ENCODE peak calls at places on chromosomes 4 and X, in five cellular contexts. I is IMR-90, H is HepG2, P is K562, Y is H1. O is an unnamed sample.

GRCh38 chr4:66855956-66856355 is 689.3 kb downstream of the CENPC start:
- DNase-seq in Y (no peak), P (no peak), H (no peak), I (no peak), O (no peak)

GRCh38 chrX:153488231-153488914 is 6.4 kb upstream of the BGN start:
- DNase-seq in H (peak; percentile 48), Y (no peak), P (no peak), I (peak; percentile 67), O (no peak)

GRCh38 chr4:173413043-173413442 is 14.1 kb upstream of the SCRG1 start:
- DNase-seq in P (no peak), Y (no peak), I (peak; percentile 57), H (no peak), O (no peak)

GRCh38 chr4:2862528-2862927 is 18.9 kb downstream of the ADD1 start:
- DNase-seq in Y (peak; percentile 44), I (peak; percentile 41), H (no peak), P (peak; percentile 30), O (peak; percentile 4)

GRCh38 chr4:71163317-71163716 is 169.9 kb downstream of the DCK start:
- DNase-seq in P (no peak), Y (no peak), H (no peak), I (peak; percentile 60), O (no peak)

GRCh38 chrX:97743014-97743413 is 859.3 kb downstream of the RPA4 start:
- DNase-seq in I (no peak), Y (no peak), H (no peak), P (no peak), O (no peak)

GRCh38 chr4:47270226-47270888 is 193.1 kb downstream of the COMMD8 start:
- DNase-seq in I (peak; percentile 3), H (no peak), Y (no peak), P (no peak), O (no peak)

GRCh38 chrX:107684956-107685385 is 56.7 kb downstream of the PRPS1 start:
- DNase-seq in P (peak; percentile 79), I (no peak), Y (no peak), H (no peak), O (peak; percentile 39)

GRCh38 chr4:184957451-184958115 is 60.7 kb upstream of the HELT start:
- DNase-seq in P (no peak), Y (no peak), I (no peak), H (no peak), O (no peak)

GRCh38 chr4:174631901-174632758 is 109.8 kb upstream of the HPGD start:
- DNase-seq in I (peak; percentile 23), P (peak; percentile 39), H (peak; percentile 20), Y (no peak), O (peak; percentile 5)

GRCh38 chr4:111506706-111507105 is 638.5 kb upstream of the FAM241A start:
- DNase-seq in I (peak; percentile 84), H (no peak), P (no peak), Y (no peak), O (no peak)

GRCh38 chr4:7806724-7807123 is 132.9 kb downstream of the AFAP1 start:
- DNase-seq in I (no peak), Y (no peak), H (no peak), P (no peak), O (no peak)

GRCh38 chrX:103607385-103608304 is at the start of gene TCEAL3:
- DNase-seq in P (no peak), H (no peak), I (peak; percentile 26), Y (no peak), O (no peak)

GRCh38 chr4:5204781-5205180 is 153.5 kb downstream of the STK32B start:
- DNase-seq in I (no peak), Y (no peak), H (no peak), P (no peak), O (no peak)

GRCh38 chr4:37990731-37991130 is 30.5 kb downstream of the PTTG2 start:
- DNase-seq in P (no peak), Y (no peak), I (no peak), H (no peak), O (no peak)

GRCh38 chr4:25815586-25815985 is 47.2 kb downstream of the SEL1L3 start:
- DNase-seq in I (no peak), P (no peak), H (no peak), Y (no peak), O (no peak)

GRCh38 chrX:70970482-70970999 is 39.6 kb upstream of the SLC7A3 start:
- DNase-seq in Y (no peak), I (peak; percentile 16), H (peak; percentile 4), P (peak; percentile 24), O (peak; percentile 6)

GRCh38 chr4:113849771-113850170 is 88.2 kb upstream of the CAMK2D start:
- DNase-seq in I (peak; percentile 61), P (no peak), H (no peak), Y (no peak), O (no peak)

DNA sequence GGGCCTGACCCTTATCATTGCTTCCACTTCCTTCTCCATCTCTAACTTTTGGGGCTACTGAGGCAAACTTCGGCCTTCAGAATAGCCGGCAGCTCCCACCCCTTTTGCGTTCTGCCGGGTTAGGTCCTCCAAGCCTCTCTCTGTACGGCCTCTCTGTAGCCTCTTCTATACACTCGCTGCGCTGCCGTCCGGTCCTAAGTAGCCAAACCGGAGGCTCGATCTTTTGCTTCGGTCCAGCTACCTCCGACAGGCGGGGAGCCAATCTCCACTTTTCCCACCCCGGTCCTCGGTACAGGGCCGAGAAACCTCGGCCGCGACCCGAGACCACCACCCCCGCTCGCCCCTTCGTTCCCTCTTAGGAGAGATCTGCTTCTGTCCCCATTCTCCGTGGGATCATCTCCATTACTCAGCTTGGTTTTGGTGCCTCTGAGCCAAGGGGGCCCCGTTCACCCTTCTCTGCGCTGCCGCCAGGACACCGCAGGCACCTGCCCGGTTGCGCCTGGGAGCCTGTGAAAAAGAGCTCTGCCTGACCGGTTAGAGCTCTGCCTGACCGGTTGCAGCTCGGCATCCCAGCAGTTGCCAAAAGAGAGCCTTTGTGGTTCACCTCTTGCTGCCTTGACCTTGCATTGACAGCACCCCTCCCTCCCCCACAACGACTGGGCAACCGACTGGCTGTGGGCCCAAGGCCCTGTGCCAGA is 1.0 kb upstream of the HTR2C start:
- DNase-seq in Y (no peak), P (no peak), I (no peak), H (no peak), O (no peak)
- TF ChIP-seq MAFK in Y (no peak), P (no peak), I (no peak), H (no peak), O (no peak)

GRCh38 chr4:24533364-24533763 is 51.0 kb downstream of the DHX15 start:
- DNase-seq in I (peak; percentile 50), P (no peak), H (no peak), Y (no peak), O (no peak)

GRCh38 chr4:24535399-24535798 is 49.0 kb downstream of the DHX15 start:
- DNase-seq in P (no peak), I (no peak), H (no peak), Y (no peak), O (no peak)

DNA sequence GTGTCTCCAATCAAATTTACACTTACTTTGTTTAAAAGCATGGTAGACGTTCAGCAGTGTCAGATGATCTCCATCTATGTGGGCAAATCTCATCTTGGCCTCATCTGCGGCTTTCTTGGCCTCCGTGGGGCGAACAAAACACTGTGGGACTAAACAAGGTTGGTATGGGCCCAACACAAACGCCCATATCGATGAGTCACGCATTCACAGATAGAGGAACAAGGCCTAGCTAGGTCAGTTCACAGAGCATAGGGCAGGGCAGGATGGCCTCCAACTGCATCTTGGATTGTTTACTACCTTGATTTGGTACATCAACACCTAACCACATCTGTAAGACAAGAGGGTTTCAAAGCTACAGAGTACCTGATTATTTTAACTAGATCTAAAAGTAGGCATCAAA is 47.3 kb downstream of the DHX15 start:
- DNase-seq in I (no peak), H (no peak), Y (no peak), P (no peak), O (no peak)
- TF ChIP-seq MAFK in I (no peak), H (no peak), Y (no peak), P (no peak), O (no peak)

GRCh38 chrX:13377537-13377936 is 57.7 kb upstream of the ATXN3L start:
- DNase-seq in I (peak; percentile 95), P (no peak), Y (no peak), H (no peak), O (no peak)
- TF ChIP-seq MAFK in I (no peak), P (no peak), Y (no peak), H (no peak), O (no peak)

GRCh38 chr4:121964958-121965357 is 13.1 kb upstream of the TRPC3 start:
- DNase-seq in H (no peak), P (no peak), Y (no peak), I (no peak), O (no peak)
- TF ChIP-seq MAFK in H (peak; percentile 67), P (no peak), Y (no peak), I (peak; percentile 35), O (peak; percentile 61)

GRCh38 chr4:40228497-40229365 is 31.9 kb downstream of the RHOH start:
- DNase-seq in I (no peak), P (peak; percentile 49), Y (no peak), H (no peak), O (no peak)
- TF ChIP-seq MAFK in I (no peak), P (no peak), Y (no peak), H (no peak), O (no peak)

O was measured in A549.